ENCODE peak calls at places on chromosome 19, in five cellular contexts. A is cardiac muscle cell; Q is activated naive CD4-positive, alpha-beta T cell treated with anti-CD3 and anti-CD28 coated beads, Interleukin-2, amount 50 U/mL, for 72 hours; D is B cell; G is SW 1271. L is an unnamed sample.

GRCh38 chr19:54430306-54431254 is 15.3 kb downstream of the TTYH1 start:
- DNase-seq in A (peak), D (no peak), G (no peak), Q (no peak), L (peak)

GRCh38 chr19:41352609-41353465 is 885 bp downstream of the TGFB1 start:
- DNase-seq in A (peak), G (no peak), Q (peak), D (peak), L (peak)

GRCh38 chr19:36182612-36183454 is 30.6 kb upstream of the COX7A1 start:
- DNase-seq in Q (no peak), G (no peak), D (no peak), A (peak), L (no peak)

GRCh38 chr19:46926201-46927071 is 65.6 kb downstream of the ARHGAP35 start:
- DNase-seq in D (no peak), Q (no peak), A (peak), G (no peak), L (no peak)

GRCh38 chr19:39810424-39810823 is 23.5 kb downstream of the DYRK1B start:
- DNase-seq in G (no peak), A (no peak), Q (no peak), D (no peak), L (no peak)

GRCh38 chr19:5695649-5696195 is 5.6 kb downstream of the RPL36 start:
- DNase-seq in A (no peak), D (no peak), Q (no peak), G (no peak), L (no peak)

GRCh38 chr19:3115411-3115810 is 20.4 kb upstream of the GNA15 start:
- DNase-seq in G (no peak), Q (no peak), D (no peak), A (no peak), L (no peak)

GRCh38 chr19:29660835-29661234 is 4.4 kb upstream of the PLEKHF1 start:
- DNase-seq in G (no peak), A (peak), D (no peak), Q (no peak), L (no peak)

GRCh38 chr19:2529473-2529918 is 53.6 kb downstream of the GADD45B start:
- DNase-seq in A (peak), Q (no peak), G (peak), D (no peak), L (no peak)

GRCh38 chr19:15159251-15159650 is 41.5 kb downstream of the NOTCH3 start:
- DNase-seq in Q (no peak), A (no peak), D (no peak), G (no peak), L (peak)

GRCh38 chr19:41214161-41214560 is 4.9 kb upstream of the AXL start:
- DNase-seq in Q (no peak), G (no peak), D (no peak), A (no peak), L (no peak)

GRCh38 chr19:2333027-2333806 is 4.7 kb downstream of the SPPL2B start:
- DNase-seq in G (no peak), A (no peak), D (no peak), Q (no peak), L (no peak)

GRCh38 chr19:13597625-13598024 is 91.3 kb upstream of the CACNA1A start:
- DNase-seq in A (peak), G (no peak), Q (no peak), D (peak), L (peak)

GRCh38 chr19:40799558-40800338 is 757 bp downstream of the EGLN2 start:
- DNase-seq in A (peak), D (no peak), G (no peak), Q (no peak), L (no peak)

GRCh38 chr19:44303976-44304568 is 753 bp downstream of the ZNF235 start:
- DNase-seq in D (no peak), Q (no peak), G (no peak), A (no peak), L (peak)